ENCODE peak calls at places on chromosomes 12 and 14, in four cellular contexts. One of them, this sample, is unnamed.
A peak's percentile ranks its signal among the peaks of the same experiment; 100 is the strongest.

GRCh38 chr12:105204916-105205315 is 31.1 kb downstream of the APPL2 start:
- DNase-seq in non-pigmented ciliary epithelial cell: peak; percentile 51
- DNase-seq in NT2/D1: no peak
- DNase-seq in HCT116: no peak
- DNase-seq in this sample: no peak

GRCh38 chr12:124191024-124191359 is 103.9 kb upstream of the RFLNA start:
- DNase-seq in non-pigmented ciliary epithelial cell: no peak
- DNase-seq in NT2/D1: peak; percentile 35
- DNase-seq in HCT116: peak; percentile 26
- DNase-seq in this sample: no peak

GRCh38 chr12:120125792-120126634 is 9.5 kb upstream of the RAB35 start:
- DNase-seq in non-pigmented ciliary epithelial cell: no peak
- DNase-seq in NT2/D1: no peak
- DNase-seq in HCT116: no peak
- DNase-seq in this sample: no peak

GRCh38 chr12:29562167-29562776 is 64.8 kb upstream of the OVCH1 start:
- DNase-seq in non-pigmented ciliary epithelial cell: no peak
- DNase-seq in NT2/D1: no peak
- DNase-seq in HCT116: no peak
- DNase-seq in this sample: no peak

GRCh38 chr14:23207146-23207540 is 23.7 kb upstream of the SLC7A8 start:
- DNase-seq in non-pigmented ciliary epithelial cell: no peak
- DNase-seq in NT2/D1: no peak
- DNase-seq in HCT116: no peak
- DNase-seq in this sample: no peak

GRCh38 chr12:76810690-76811434 is 46.9 kb downstream of the ZDHHC17 start:
- DNase-seq in non-pigmented ciliary epithelial cell: no peak
- DNase-seq in NT2/D1: no peak
- DNase-seq in HCT116: no peak
- DNase-seq in this sample: no peak

GRCh38 chr14:94025720-94026119 is 420 bp upstream of the OTUB2 start:
- DNase-seq in non-pigmented ciliary epithelial cell: no peak
- DNase-seq in NT2/D1: no peak
- DNase-seq in HCT116: no peak
- DNase-seq in this sample: no peak

GRCh38 chr14:74945261-74945851 is 10.0 kb downstream of the PGF start:
- DNase-seq in non-pigmented ciliary epithelial cell: no peak
- DNase-seq in NT2/D1: peak; percentile 20
- DNase-seq in HCT116: peak; percentile 27
- DNase-seq in this sample: no peak

GRCh38 chr12:49959570-49960473 is 1.9 kb upstream of the AQP5 start:
- DNase-seq in non-pigmented ciliary epithelial cell: no peak
- DNase-seq in NT2/D1: peak; percentile 61
- DNase-seq in HCT116: peak; percentile 50
- DNase-seq in this sample: no peak

GRCh38 chr12:116916714-116917114 is 6.0 kb downstream of the FBXW8 start:
- DNase-seq in non-pigmented ciliary epithelial cell: peak; percentile 53
- DNase-seq in NT2/D1: no peak
- DNase-seq in HCT116: peak; percentile 86
- DNase-seq in this sample: no peak

GRCh38 chr12:69241444-69242092 is 2.2 kb downstream of the CPSF6 start:
- DNase-seq in non-pigmented ciliary epithelial cell: no peak
- DNase-seq in NT2/D1: no peak
- DNase-seq in HCT116: no peak
- DNase-seq in this sample: no peak

GRCh38 chr12:102169922-102170698 is 27.5 kb downstream of the PMCH start:
- DNase-seq in non-pigmented ciliary epithelial cell: peak; percentile 1
- DNase-seq in NT2/D1: peak; percentile 6
- DNase-seq in HCT116: peak; percentile 4
- DNase-seq in this sample: peak; percentile 9

GRCh38 chr12:130063866-130064265 is 98.4 kb upstream of the FZD10 start:
- DNase-seq in non-pigmented ciliary epithelial cell: no peak
- DNase-seq in NT2/D1: no peak
- DNase-seq in HCT116: no peak
- DNase-seq in this sample: no peak

GRCh38 chr14:75229923-75230792 is 48.5 kb upstream of the FOS start:
- DNase-seq in non-pigmented ciliary epithelial cell: no peak
- DNase-seq in NT2/D1: no peak
- DNase-seq in HCT116: peak; percentile 72
- DNase-seq in this sample: no peak

GRCh38 chr12:77938301-77938700 is 107.6 kb downstream of the NAV3 start:
- DNase-seq in non-pigmented ciliary epithelial cell: no peak
- DNase-seq in NT2/D1: no peak
- DNase-seq in HCT116: no peak
- DNase-seq in this sample: no peak

GRCh38 chr14:24430143-24430681 is 458 bp downstream of the KHNYN start:
- DNase-seq in non-pigmented ciliary epithelial cell: peak; percentile 8
- DNase-seq in NT2/D1: peak; percentile 30
- DNase-seq in HCT116: no peak
- DNase-seq in this sample: no peak

GRCh38 chr14:74015965-74016364 is 3.1 kb downstream of the ENTPD5 start:
- DNase-seq in non-pigmented ciliary epithelial cell: no peak
- DNase-seq in NT2/D1: no peak
- DNase-seq in HCT116: no peak
- DNase-seq in this sample: no peak

GRCh38 chr12:38056701-38057689 is 259.6 kb upstream of the ALG10B start:
- DNase-seq in non-pigmented ciliary epithelial cell: no peak
- DNase-seq in NT2/D1: peak; percentile 89
- DNase-seq in HCT116: no peak
- DNase-seq in this sample: no peak

GRCh38 chr12:124020398-124021024 is 47.5 kb downstream of the ZNF664 start:
- DNase-seq in non-pigmented ciliary epithelial cell: no peak
- DNase-seq in NT2/D1: no peak
- DNase-seq in HCT116: no peak
- DNase-seq in this sample: no peak

GRCh38 chr12:12534134-12534866 is 28.4 kb downstream of the DUSP16 start:
- DNase-seq in non-pigmented ciliary epithelial cell: no peak
- DNase-seq in NT2/D1: no peak
- DNase-seq in HCT116: no peak
- DNase-seq in this sample: no peak

GRCh38 chr12:72366255-72366654 is 94.1 kb downstream of the TRHDE start:
- DNase-seq in non-pigmented ciliary epithelial cell: no peak
- DNase-seq in NT2/D1: no peak
- DNase-seq in HCT116: no peak
- DNase-seq in this sample: no peak

GRCh38 chr14:31270196-31270772 is 62.7 kb upstream of the HECTD1 start:
- DNase-seq in non-pigmented ciliary epithelial cell: no peak
- DNase-seq in NT2/D1: no peak
- DNase-seq in HCT116: no peak
- DNase-seq in this sample: no peak

GRCh38 chr12:53538209-53538689 is 31.0 kb upstream of the NPFF start:
- DNase-seq in non-pigmented ciliary epithelial cell: no peak
- DNase-seq in NT2/D1: no peak
- DNase-seq in HCT116: no peak
- DNase-seq in this sample: no peak

GRCh38 chr12:16891673-16892072 is 285.7 kb upstream of the LMO3 start:
- DNase-seq in non-pigmented ciliary epithelial cell: no peak
- DNase-seq in NT2/D1: no peak
- DNase-seq in HCT116: no peak
- DNase-seq in this sample: no peak

GRCh38 chr14:75535164-75535898 is 13.1 kb downstream of the BATF start:
- DNase-seq in non-pigmented ciliary epithelial cell: no peak
- DNase-seq in NT2/D1: no peak
- DNase-seq in HCT116: no peak
- DNase-seq in this sample: no peak

GRCh38 chr12:109147954-109148353 is 31.6 kb downstream of the ACACB start:
- DNase-seq in non-pigmented ciliary epithelial cell: no peak
- DNase-seq in NT2/D1: no peak
- DNase-seq in HCT116: no peak
- DNase-seq in this sample: no peak